ENCODE peak calls at places on chromosomes 6 and 20, in ten cellular contexts. M is upper lobe of right lung, K is H9, D is brain microvascular endothelial cell, V is psoas muscle, Q is PC-3, X is left lung, O is right lobe of liver, A is AG04450, I is spleen. Y is an unnamed sample.

GRCh38 chr20:17749979-17750721 is 50.4 kb downstream of the BANF2 start:
- DNase-seq in M (peak; percentile 77), K (no peak), D (peak; percentile 53), V (peak; percentile 87), Q (peak; percentile 26), X (no peak), O (peak; percentile 66), A (no peak), I (peak; percentile 80), Y (peak; percentile 68)

GRCh38 chr6:98014791-98015201 is 731.8 kb upstream of the MMS22L start:
- DNase-seq in M (no peak), K (no peak), D (no peak), V (no peak), Q (no peak), X (no peak), O (no peak), A (no peak), I (no peak), Y (no peak)

GRCh38 chr6:142400495-142400894 is 98.7 kb downstream of the ADGRG6 start:
- DNase-seq in M (no peak), K (no peak), D (peak; percentile 75), V (no peak), Q (no peak), X (no peak), O (no peak), A (no peak), I (no peak), Y (no peak)

GRCh38 chr6:28589952-28590340 is 64.3 kb downstream of the GPX5 start:
- DNase-seq in M (no peak), K (no peak), D (no peak), V (no peak), Q (no peak), X (no peak), O (no peak), A (no peak), I (no peak), Y (no peak)

GRCh38 chr20:58086763-58087566 is 141.5 kb downstream of the ANKRD60 start:
- DNase-seq in M (no peak), K (peak; percentile 67), D (peak; percentile 36), V (no peak), Q (peak; percentile 89), X (no peak), O (no peak), A (no peak), I (no peak), Y (no peak)

GRCh38 chr20:46802696-46803445 is 91.8 kb upstream of the EYA2 start:
- DNase-seq in M (no peak), K (no peak), D (no peak), V (no peak), Q (no peak), X (no peak), O (no peak), A (no peak), I (no peak), Y (no peak)

GRCh38 chr6:169959129-169960002 is 207.9 kb downstream of the ERMARD start:
- DNase-seq in M (peak; percentile 68), K (peak; percentile 38), D (no peak), V (no peak), Q (no peak), X (peak; percentile 72), O (peak; percentile 44), A (no peak), I (peak; percentile 91), Y (peak; percentile 60)

GRCh38 chr6:160678744-160679401 is 14.8 kb upstream of the LPA start:
- DNase-seq in M (no peak), K (peak; percentile 39), D (no peak), V (no peak), Q (no peak), X (peak; percentile 79), O (peak; percentile 71), A (no peak), I (no peak), Y (no peak)

GRCh38 chr6:167920165-167920564 is 77.3 kb upstream of the KIF25 start:
- DNase-seq in M (no peak), K (no peak), D (no peak), V (no peak), Q (no peak), X (no peak), O (no peak), A (no peak), I (no peak), Y (no peak)

GRCh38 chr20:62587757-62588402 is 54.4 kb upstream of the SLCO4A1 start:
- DNase-seq in M (no peak), K (no peak), D (no peak), V (no peak), Q (peak; percentile 48), X (peak; percentile 91), O (no peak), A (no peak), I (no peak), Y (no peak)

GRCh38 chr6:26204332-26205160 is 117.3 kb downstream of the HFE start:
- DNase-seq in M (peak; percentile 89), K (peak; percentile 97), D (peak; percentile 99), V (peak; percentile 87), Q (peak; percentile 98), X (peak; percentile 91), O (peak; percentile 96), A (peak; percentile 98), I (peak; percentile 95), Y (peak; percentile 90)
- TF ChIP-seq CTCF in M (peak; percentile 31), K (no peak), D (peak; percentile 59), V (peak; percentile 31), Q (peak; percentile 44), X (peak; percentile 7), O (no peak), A (peak; percentile 51), I (no peak), Y (peak; percentile 42)

GRCh38 chr6:16160794-16161193 is 31.9 kb downstream of the MYLIP start:
- DNase-seq in M (no peak), K (no peak), D (no peak), V (no peak), Q (no peak), X (peak; percentile 63), O (no peak), A (no peak), I (no peak), Y (peak; percentile 43)
- H3K27me3 ChIP-seq in M (no peaks in the 10 kb centered on the region), K (no peaks in the 10 kb centered on the region), D (no peaks in the 10 kb centered on the region), V (no peaks in the 10 kb centered on the region), Q (peaks cover 2% of the 10 kb centered on the region), X (no peaks in the 10 kb centered on the region), O (no peaks in the 10 kb centered on the region), A (peaks cover 19% of the 10 kb centered on the region), I (no peaks in the 10 kb centered on the region), Y (no peaks in the 10 kb centered on the region)

GRCh38 chr6:106537662-106538061 is 91.6 kb downstream of the RTN4IP1 start:
- DNase-seq in M (no peak), K (no peak), D (no peak), V (no peak), Q (no peak), X (no peak), O (no peak), A (no peak), I (no peak), Y (no peak)

GRCh38 chr6:106535012-106535411 is 94.3 kb downstream of the RTN4IP1 start:
- DNase-seq in M (no peak), K (no peak), D (no peak), V (no peak), Q (no peak), X (no peak), O (no peak), A (no peak), I (no peak), Y (no peak)

GRCh38 chr6:106536357-106536756 is 92.9 kb downstream of the RTN4IP1 start:
- DNase-seq in M (no peak), K (no peak), D (no peak), V (no peak), Q (no peak), X (no peak), O (no peak), A (no peak), I (no peak), Y (no peak)

GRCh38 chr6:106538145-106538544 is 91.2 kb downstream of the RTN4IP1 start:
- DNase-seq in M (no peak), K (no peak), D (no peak), V (no peak), Q (no peak), X (no peak), O (no peak), A (no peak), I (no peak), Y (no peak)

GRCh38 chr6:106536863-106537262 is 92.4 kb downstream of the RTN4IP1 start:
- DNase-seq in M (no peak), K (no peak), D (no peak), V (no peak), Q (no peak), X (no peak), O (no peak), A (no peak), I (no peak), Y (no peak)
- TF ChIP-seq CTCF in M (no peak), K (no peak), D (no peak), V (no peak), Q (no peak), X (no peak), O (no peak), A (no peak), I (no peak), Y (no peak)

GRCh38 chr6:41471064-41471895 is 74.9 kb upstream of the FOXP4 start:
- DNase-seq in M (no peak), K (no peak), D (no peak), V (no peak), Q (no peak), X (no peak), O (no peak), A (no peak), I (no peak), Y (no peak)

GRCh38 chr6:41469951-41470340 is 76.2 kb upstream of the FOXP4 start:
- DNase-seq in M (peak; percentile 73), K (no peak), D (no peak), V (no peak), Q (no peak), X (no peak), O (no peak), A (no peak), I (no peak), Y (peak; percentile 67)

GRCh38 chr6:41469156-41469950 is 76.8 kb upstream of the FOXP4 start:
- DNase-seq in M (peak; percentile 31), K (no peak), D (no peak), V (no peak), Q (no peak), X (no peak), O (no peak), A (no peak), I (no peak), Y (no peak)

GRCh38 chr6:41467627-41468404 is 78.4 kb upstream of the FOXP4 start:
- DNase-seq in M (peak; percentile 53), K (no peak), D (no peak), V (no peak), Q (no peak), X (no peak), O (no peak), A (no peak), I (no peak), Y (no peak)

DNA sequence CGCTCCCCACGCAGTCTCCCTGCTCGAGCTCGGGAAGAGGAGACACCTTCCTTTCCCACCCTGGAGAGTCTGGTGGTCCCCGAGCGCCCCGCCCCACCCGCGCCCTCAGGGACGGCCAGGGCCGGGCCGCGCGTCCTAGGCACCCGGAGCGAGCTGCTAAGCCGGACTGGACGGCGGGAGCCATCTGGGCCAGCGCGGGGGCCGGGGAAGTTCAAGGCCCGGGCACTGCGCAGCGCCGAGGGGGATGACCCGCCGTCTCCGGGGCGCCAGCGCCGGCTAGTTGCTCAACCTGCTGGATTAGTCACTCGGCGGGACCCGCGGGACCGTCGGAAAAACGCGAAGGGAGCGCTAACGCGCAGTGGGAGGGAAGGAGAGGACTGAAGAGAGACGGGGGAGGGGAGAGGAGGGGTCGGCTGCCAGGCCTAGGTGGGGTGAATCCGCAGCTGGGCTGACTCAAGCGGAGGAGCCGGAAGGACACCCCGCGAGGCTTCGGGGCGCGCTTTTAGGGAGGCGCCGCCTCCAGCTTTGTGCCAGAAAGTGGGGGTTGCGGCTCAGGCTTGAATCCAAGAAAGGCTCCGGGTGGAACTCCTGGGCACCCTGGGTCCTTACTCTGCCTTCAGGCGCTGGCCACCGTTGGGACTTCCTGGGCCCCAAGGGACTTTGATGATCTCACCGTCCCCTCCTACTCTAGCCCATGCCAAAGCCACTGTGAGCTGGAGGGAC is 75.7 kb upstream of the FOXP4 start:
- DNase-seq in M (peak; percentile 81), K (no peak), D (peak; percentile 51), V (peak; percentile 86), Q (no peak), X (peak; percentile 87), O (no peak), A (no peak), I (no peak), Y (peak; percentile 68)
- H3K27me3 ChIP-seq in M (peaks cover 14% of the 10 kb centered on the region), K (peaks cover 25% of the 10 kb centered on the region), D (no peaks in the 10 kb centered on the region), V (peaks cover 9% of the 10 kb centered on the region), Q (peaks cover 7% of the 10 kb centered on the region), X (peaks cover 54% of the 10 kb centered on the region), O (no peaks in the 10 kb centered on the region), A (no peaks in the 10 kb centered on the region), I (peaks cover 41% of the 10 kb centered on the region), Y (peaks cover 20% of the 10 kb centered on the region)